ENCODE peak calls at places on chromosomes 7 and 10, in eight cellular contexts. Q is activated CD4-positive, CD25-positive, alpha-beta regulatory T cell; D is H4; C is GM12865; B is stimulated activated CD4-positive, alpha-beta T cell treated with anti-CD3 and anti-CD28 coated beads, Interleukin-1b, Interleukin-23, amount 100 ng/mL, for 24 hours; A is tibial artery; F is brain microvascular endothelial cell; X is stimulated activated CD8-positive, alpha-beta memory T cell treated with anti-CD3 and anti-CD28 coated beads, Interleukin-7, amount 100 ng/mL, for 24 hours. V is an unnamed sample.

GRCh38 chr10:122363311-122363710 is 11.2 kb upstream of the PLEKHA1 start:
- DNase-seq in Q (no peak), C (no peak), B (no peak), X (no peak), F (no peak), A (no peak), D (no peak), V (no peak)

GRCh38 chr10:34996843-34997242 is 93.3 kb downstream of the CUL2 start:
- DNase-seq in X (no peak), C (no peak), B (no peak), F (peak; percentile 57), Q (no peak), A (peak; percentile 42), D (peak; percentile 30), V (no peak)

GRCh38 chr7:126790763-126791162 is 462.0 kb downstream of the GRM8 start:
- DNase-seq in B (no peak), C (no peak), A (no peak), D (peak; percentile 29), X (no peak), Q (no peak), F (no peak), V (no peak)

GRCh38 chr7:100546129-100546867 is 7.3 kb downstream of the AGFG2 start:
- DNase-seq in A (no peak), X (no peak), Q (no peak), D (no peak), B (no peak), F (no peak), C (peak; percentile 89), V (no peak)

GRCh38 chr7:113263749-113264148 is 145.4 kb upstream of the SMIM30 start:
- DNase-seq in B (no peak), D (no peak), F (no peak), C (no peak), A (no peak), Q (no peak), X (no peak), V (no peak)

GRCh38 chr7:46099091-46099490 is 178.0 kb upstream of the IGFBP3 start:
- DNase-seq in D (no peak), F (no peak), B (no peak), X (no peak), C (no peak), Q (no peak), A (no peak), V (no peak)

GRCh38 chr10:35888400-35888799 is 246.3 kb upstream of the FZD8 start:
- DNase-seq in C (no peak), B (no peak), A (no peak), F (no peak), X (no peak), D (no peak), Q (no peak), V (no peak)

GRCh38 chr7:69781412-69781846 is 183.2 kb downstream of the AUTS2 start:
- DNase-seq in Q (no peak), D (peak; percentile 93), C (no peak), A (peak; percentile 24), B (no peak), F (no peak), X (no peak), V (no peak)

GRCh38 chr10:30057421-30057841 is 2.0 kb downstream of the JCAD start:
- DNase-seq in B (no peak), D (no peak), C (no peak), X (no peak), F (no peak), A (no peak), Q (no peak), V (no peak)

GRCh38 chr10:47456096-47456485 is 27.8 kb downstream of the ANXA8 start:
- DNase-seq in F (no peak), B (no peak), Q (no peak), C (no peak), X (no peak), A (no peak), D (no peak), V (no peak)

GRCh38 chr7:134602921-134603394 is 43.7 kb upstream of the BPGM start:
- DNase-seq in B (no peak), F (no peak), C (no peak), A (no peak), D (peak; percentile 49), X (no peak), Q (no peak), V (no peak)

GRCh38 chr10:116444527-116445142 is 17.0 kb downstream of the PNLIPRP3 start:
- DNase-seq in X (no peak), D (peak; percentile 20), Q (no peak), B (no peak), C (peak; percentile 42), A (no peak), F (peak; percentile 22), V (no peak)

GRCh38 chr7:139231513-139232376 is 708 bp downstream of the UBN2 start:
- DNase-seq in A (peak; percentile 28), C (peak; percentile 25), Q (peak; percentile 22), X (no peak), B (peak; percentile 1), F (peak; percentile 15), D (peak; percentile 12), V (no peak)

GRCh38 chr7:132854238-132854637 is 227.7 kb downstream of the CHCHD3 start:
- DNase-seq in B (no peak), D (no peak), A (no peak), F (no peak), Q (no peak), C (no peak), X (no peak), V (no peak)

GRCh38 chr7:34845666-34846361 is 187.8 kb downstream of the NPSR1 start:
- DNase-seq in F (peak; percentile 35), X (no peak), C (no peak), A (no peak), Q (no peak), D (peak; percentile 91), B (no peak), V (no peak)

GRCh38 chr7:73918926-73919693 is 58.2 kb downstream of the TMEM270 start:
- DNase-seq in C (no peak), D (no peak), F (no peak), X (no peak), Q (no peak), B (no peak), A (no peak), V (no peak)

GRCh38 chr7:50504646-50505546 is 54.7 kb upstream of the FIGNL1 start:
- DNase-seq in C (no peak), D (no peak), A (no peak), X (no peak), Q (no peak), F (no peak), B (no peak), V (no peak)